ENCODE peak calls at places on chromosomes 2 and 18, in five cellular contexts. One of them, this sample, is unnamed.

GRCh38 chr18:58862404-58862803 is 2.3 kb upstream of the ZNF532 start:
- DNase-seq in aorta: no peak
- DNase-seq in transverse colon: no peak
- DNase-seq in H1: no peak
- DNase-seq in spleen: no peak
- DNase-seq in this sample: no peak

GRCh38 chr2:96267159-96267971 is 1.3 kb downstream of the CIAO1 start:
- DNase-seq in transverse colon: peak; percentile 49
- DNase-seq in aorta: no peak
- DNase-seq in H1: no peak
- DNase-seq in spleen: peak; percentile 89
- DNase-seq in this sample: peak; percentile 51

GRCh38 chr2:43642363-43642762 is 5.3 kb downstream of the PLEKHH2 start:
- DNase-seq in spleen: no peak
- DNase-seq in aorta: no peak
- DNase-seq in H1: no peak
- DNase-seq in transverse colon: no peak
- DNase-seq in this sample: no peak

GRCh38 chr2:10889741-10890215 is 22.0 kb upstream of the KCNF1 start:
- DNase-seq in aorta: no peak
- DNase-seq in transverse colon: no peak
- DNase-seq in spleen: no peak
- DNase-seq in H1: no peak
- DNase-seq in this sample: no peak

GRCh38 chr2:71532327-71532726 is 79.0 kb downstream of the DYSF start:
- DNase-seq in H1: no peak
- DNase-seq in transverse colon: no peak
- DNase-seq in aorta: no peak
- DNase-seq in spleen: no peak
- DNase-seq in this sample: no peak

GRCh38 chr2:169361706-169362345 is 508 bp downstream of the LRP2 start:
- DNase-seq in spleen: peak; percentile 73
- DNase-seq in transverse colon: no peak
- DNase-seq in aorta: no peak
- DNase-seq in H1: no peak
- DNase-seq in this sample: peak; percentile 56

GRCh38 chr2:150339951-150340350 is 147.5 kb downstream of the RND3 start:
- DNase-seq in spleen: no peak
- DNase-seq in aorta: no peak
- DNase-seq in transverse colon: no peak
- DNase-seq in H1: no peak
- DNase-seq in this sample: no peak

GRCh38 chr2:138177693-138178092 is 213.4 kb downstream of the HNMT start:
- DNase-seq in spleen: no peak
- DNase-seq in H1: no peak
- DNase-seq in aorta: no peak
- DNase-seq in transverse colon: no peak
- DNase-seq in this sample: no peak

GRCh38 chr18:34222396-34223163 is 2.1 kb downstream of the NOL4 start:
- DNase-seq in H1: no peak
- DNase-seq in spleen: peak; percentile 70
- DNase-seq in transverse colon: no peak
- DNase-seq in aorta: peak; percentile 41
- DNase-seq in this sample: peak; percentile 35

GRCh38 chr2:88016948-88017779 is 817 bp upstream of the RNU2-63P start:
- DNase-seq in H1: no peak
- DNase-seq in spleen: peak; percentile 93
- DNase-seq in aorta: no peak
- DNase-seq in transverse colon: peak; percentile 68
- DNase-seq in this sample: peak; percentile 75

GRCh38 chr2:173963323-173963816 is 1.8 kb downstream of the SP3 start:
- DNase-seq in transverse colon: peak; percentile 46
- DNase-seq in spleen: no peak
- DNase-seq in aorta: no peak
- DNase-seq in H1: no peak
- DNase-seq in this sample: no peak

GRCh38 chr2:202442882-202443281 is 66.8 kb downstream of the BMPR2 start:
- DNase-seq in spleen: no peak
- DNase-seq in transverse colon: no peak
- DNase-seq in aorta: no peak
- DNase-seq in H1: no peak
- DNase-seq in this sample: no peak

GRCh38 chr2:37659723-37660122 is 11.7 kb downstream of the CDC42EP3 start:
- DNase-seq in H1: no peak
- DNase-seq in transverse colon: no peak
- DNase-seq in spleen: no peak
- DNase-seq in aorta: no peak
- DNase-seq in this sample: no peak

GRCh38 chr18:57208056-57208455 is 61.2 kb downstream of the BOD1L2 start:
- DNase-seq in spleen: no peak
- DNase-seq in aorta: no peak
- DNase-seq in H1: no peak
- DNase-seq in transverse colon: peak; percentile 23
- DNase-seq in this sample: no peak
- H3K4me1 ChIP-seq in spleen: no peaks in the 10 kb centered on the region
- H3K4me1 ChIP-seq in aorta: no peaks in the 10 kb centered on the region
- H3K4me1 ChIP-seq in H1: peaks cover 19% of the 10 kb centered on the region
- H3K4me1 ChIP-seq in transverse colon: no peaks in the 10 kb centered on the region
- H3K4me1 ChIP-seq in this sample: no peaks in the 10 kb centered on the region

GRCh38 chr18:30583768-30584167 is 458.8 kb downstream of the DSC3 start:
- DNase-seq in H1: no peak
- DNase-seq in transverse colon: no peak
- DNase-seq in spleen: no peak
- DNase-seq in aorta: no peak
- DNase-seq in this sample: no peak
- H3K4me3 ChIP-seq in H1: no peak overlapping the region
- H3K4me3 ChIP-seq in transverse colon: no peak overlapping the region
- H3K4me3 ChIP-seq in spleen: no peak overlapping the region
- H3K4me3 ChIP-seq in aorta: no peak overlapping the region
- H3K4me3 ChIP-seq in this sample: no peak overlapping the region

GRCh38 chr2:80519699-80520291 is 215.2 kb upstream of the LRRTM1 start:
- DNase-seq in aorta: no peak
- DNase-seq in H1: no peak
- DNase-seq in spleen: no peak
- DNase-seq in transverse colon: no peak
- DNase-seq in this sample: no peak

GRCh38 chr2:80519121-80519643 is 214.6 kb upstream of the LRRTM1 start:
- DNase-seq in transverse colon: no peak
- DNase-seq in H1: no peak
- DNase-seq in spleen: no peak
- DNase-seq in aorta: no peak
- DNase-seq in this sample: no peak

GRCh38 chr2:80515961-80516360 is 211.4 kb upstream of the LRRTM1 start:
- DNase-seq in aorta: no peak
- DNase-seq in H1: no peak
- DNase-seq in spleen: no peak
- DNase-seq in transverse colon: no peak
- DNase-seq in this sample: no peak

GRCh38 chr2:80517301-80517700 is 212.7 kb upstream of the LRRTM1 start:
- DNase-seq in H1: no peak
- DNase-seq in aorta: no peak
- DNase-seq in transverse colon: no peak
- DNase-seq in spleen: no peak
- DNase-seq in this sample: no peak
- H3K9me3 ChIP-seq in H1: no peaks in the 10 kb centered on the region
- H3K9me3 ChIP-seq in aorta: no peaks in the 10 kb centered on the region
- H3K9me3 ChIP-seq in transverse colon: no peaks in the 10 kb centered on the region
- H3K9me3 ChIP-seq in spleen: no peaks in the 10 kb centered on the region
- H3K9me3 ChIP-seq in this sample: no peaks in the 10 kb centered on the region

DNA sequence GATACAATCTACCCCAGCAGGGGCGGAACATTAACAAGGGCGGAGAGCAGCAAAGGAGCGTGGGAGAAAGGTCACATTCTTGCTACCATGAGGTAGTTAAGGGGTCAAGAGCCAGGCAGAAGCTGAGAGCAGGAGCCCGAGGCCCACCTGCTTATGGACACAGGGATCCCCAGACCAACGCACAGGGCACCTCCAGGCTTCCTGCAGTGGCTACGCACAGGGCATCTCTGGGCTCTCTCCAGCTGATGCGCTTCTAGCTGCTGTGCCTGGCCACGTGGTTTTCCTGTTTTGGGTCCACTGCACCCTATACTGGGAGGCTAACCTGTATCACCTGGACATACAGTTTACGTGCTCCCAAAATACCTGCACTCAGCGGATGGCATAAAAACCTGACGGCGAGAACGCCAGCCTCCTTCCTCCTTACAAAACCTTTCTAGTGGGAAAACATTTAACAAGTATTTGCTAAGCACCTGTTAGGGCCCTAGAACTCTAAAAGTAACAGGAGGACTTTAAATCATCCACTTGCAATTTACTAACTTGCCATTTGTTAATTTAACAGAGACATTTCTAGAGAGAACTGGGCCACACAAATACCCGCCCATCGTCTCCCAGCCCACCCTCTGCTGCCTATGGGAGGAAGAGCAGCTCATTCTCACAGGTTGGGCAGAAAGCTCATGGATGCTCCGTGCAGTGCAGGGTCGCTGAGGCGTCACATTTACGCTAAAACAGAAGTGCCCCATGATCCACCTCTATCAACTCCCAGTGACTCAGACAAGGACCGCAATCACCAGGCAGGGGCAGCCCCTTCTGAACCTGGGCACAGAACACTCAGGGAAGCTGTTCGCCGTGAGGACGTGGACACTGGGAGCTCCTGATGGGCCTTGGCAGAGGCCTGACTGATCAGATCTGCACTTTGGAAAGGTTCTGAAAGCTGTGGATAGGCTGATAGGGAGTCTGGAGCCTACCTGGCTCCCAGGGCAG is 107.1 kb downstream of the HDAC4 start:
- DNase-seq in transverse colon: peak; percentile 13
- DNase-seq in H1: no peak
- DNase-seq in aorta: peak; percentile 19
- DNase-seq in spleen: peak; percentile 59
- DNase-seq in this sample: no peak
- H3K4me1 ChIP-seq in transverse colon: peaks cover 44% of the 10 kb centered on the region
- H3K4me1 ChIP-seq in H1: peaks cover 61% of the 10 kb centered on the region
- H3K4me1 ChIP-seq in aorta: peaks cover 3% of the 10 kb centered on the region
- H3K4me1 ChIP-seq in spleen: peaks cover 58% of the 10 kb centered on the region
- H3K4me1 ChIP-seq in this sample: peaks cover 28% of the 10 kb centered on the region

GRCh38 chr2:97871096-97871780 is 124.5 kb downstream of the TMEM131 start:
- DNase-seq in spleen: no peak
- DNase-seq in aorta: no peak
- DNase-seq in transverse colon: no peak
- DNase-seq in H1: no peak
- DNase-seq in this sample: no peak

GRCh38 chr2:97870396-97870843 is 125.3 kb downstream of the TMEM131 start:
- DNase-seq in spleen: no peak
- DNase-seq in aorta: no peak
- DNase-seq in transverse colon: no peak
- DNase-seq in H1: no peak
- DNase-seq in this sample: no peak

GRCh38 chr2:97868986-97869721 is 126.6 kb downstream of the TMEM131 start:
- DNase-seq in H1: no peak
- DNase-seq in spleen: no peak
- DNase-seq in transverse colon: peak; percentile 39
- DNase-seq in aorta: peak; percentile 73
- DNase-seq in this sample: peak; percentile 41

GRCh38 chr2:97869722-97870346 is 125.9 kb downstream of the TMEM131 start:
- DNase-seq in spleen: no peak
- DNase-seq in transverse colon: no peak
- DNase-seq in aorta: no peak
- DNase-seq in H1: no peak
- DNase-seq in this sample: no peak
- H3K4me3 ChIP-seq in spleen: no peak overlapping the region
- H3K4me3 ChIP-seq in transverse colon: no peak overlapping the region
- H3K4me3 ChIP-seq in aorta: no peak overlapping the region
- H3K4me3 ChIP-seq in H1: no peak overlapping the region
- H3K4me3 ChIP-seq in this sample: no peak overlapping the region

DNA sequence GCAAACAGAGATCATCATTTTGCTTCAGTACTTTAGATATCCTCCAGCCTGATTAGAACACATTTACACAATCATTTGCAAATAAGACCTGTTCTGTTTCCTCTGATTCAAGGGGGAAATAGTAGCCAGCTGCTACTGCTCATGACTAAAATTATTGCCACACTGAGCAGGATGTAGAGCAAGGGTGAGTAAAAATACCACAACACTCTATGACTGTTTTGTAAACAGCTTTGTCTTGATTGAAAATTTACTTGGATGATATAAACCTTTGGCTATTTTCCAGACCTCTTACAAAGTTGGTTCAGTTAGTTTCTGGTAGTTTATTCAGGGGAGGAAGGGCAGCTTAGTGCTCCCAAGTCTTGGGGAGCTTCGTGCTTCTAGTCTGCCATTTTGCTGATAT is 286.4 kb upstream of the CNTNAP5 start:
- DNase-seq in H1: no peak
- DNase-seq in spleen: no peak
- DNase-seq in aorta: no peak
- DNase-seq in transverse colon: no peak
- DNase-seq in this sample: no peak
- H3K9me3 ChIP-seq in H1: no peaks in the 10 kb centered on the region
- H3K9me3 ChIP-seq in spleen: no peaks in the 10 kb centered on the region
- H3K9me3 ChIP-seq in aorta: no peaks in the 10 kb centered on the region
- H3K9me3 ChIP-seq in transverse colon: no peaks in the 10 kb centered on the region
- H3K9me3 ChIP-seq in this sample: no peaks in the 10 kb centered on the region

This sample was measured in right cardiac atrium.